ENCODE peak calls at places on chromosome 19, in four cellular contexts. K is A549, Z is GM12878, L is HepG2. P is an unnamed sample.

GRCh38 chr19:49113762-49114629 is at the start of gene LIN7B:
- DNase-seq in Z (no peak), L (peak), K (peak), P (peak)

GRCh38 chr19:17686027-17686511 is 2.1 kb downstream of the UNC13A start:
- DNase-seq in Z (no peak), L (no peak), K (no peak), P (peak)

GRCh38 chr19:53660584-53660983 is 28.8 kb downstream of the DPRX start:
- DNase-seq in L (no peak), Z (no peak), K (no peak), P (no peak)

GRCh38 chr19:50173144-50173543 is 10.1 kb upstream of the IZUMO2 start:
- DNase-seq in L (no peak), K (no peak), Z (peak), P (no peak)

GRCh38 chr19:48713041-48713863 is 6.3 kb downstream of the MAMSTR start:
- DNase-seq in K (peak), Z (no peak), L (no peak), P (peak)

GRCh38 chr19:50224986-50225747 is 21.7 kb downstream of the MYH14 start:
- DNase-seq in Z (no peak), L (no peak), K (no peak), P (no peak)

GRCh38 chr19:18648971-18649310 is 12.1 kb downstream of the KLHL26 start:
- DNase-seq in L (no peak), K (no peak), Z (no peak), P (no peak)

GRCh38 chr19:38788478-38789243 is at the start of gene LGALS7B:
- DNase-seq in Z (no peak), L (no peak), K (no peak), P (peak)

GRCh38 chr19:16259385-16260159 is 61.9 kb downstream of the AP1M1 start:
- DNase-seq in K (no peak), L (no peak), Z (peak), P (no peak)

GRCh38 chr19:17829855-17830566 is 8.7 kb upstream of the INSL3 start:
- DNase-seq in K (peak), L (no peak), Z (no peak), P (peak)

GRCh38 chr19:58556633-58557252 is 1.7 kb downstream of the UBE2M start:
- DNase-seq in K (no peak), L (no peak), Z (no peak), P (no peak)

GRCh38 chr19:4971424-4971793 is 2.5 kb downstream of the KDM4B start:
- DNase-seq in L (peak), K (no peak), Z (no peak), P (peak)

GRCh38 chr19:56951672-56952071 is 111.1 kb upstream of the PEG3 start:
- DNase-seq in K (no peak), L (no peak), Z (no peak), P (no peak)

GRCh38 chr19:42313096-42313839 is at the start of gene TMEM145:
- DNase-seq in L (no peak), K (peak), Z (no peak), P (peak)
- H3K4me3 ChIP-seq in L (peak), K (peak), Z (peak), P (peak)

GRCh38 chr19:46860846-46861690 is at the start of gene ARHGAP35:
- DNase-seq in K (peak), Z (no peak), L (no peak), P (peak)

GRCh38 chr19:46861691-46862503 is 1.1 kb downstream of the ARHGAP35 start:
- DNase-seq in L (no peak), Z (no peak), K (no peak), P (peak)

GRCh38 chr19:46862504-46862835 is 1.7 kb downstream of the ARHGAP35 start:
- DNase-seq in Z (no peak), K (no peak), L (no peak), P (no peak)

GRCh38 chr19:46859637-46860124 is 1.1 kb upstream of the ARHGAP35 start:
- DNase-seq in Z (no peak), K (peak), L (peak), P (no peak)

DNA sequence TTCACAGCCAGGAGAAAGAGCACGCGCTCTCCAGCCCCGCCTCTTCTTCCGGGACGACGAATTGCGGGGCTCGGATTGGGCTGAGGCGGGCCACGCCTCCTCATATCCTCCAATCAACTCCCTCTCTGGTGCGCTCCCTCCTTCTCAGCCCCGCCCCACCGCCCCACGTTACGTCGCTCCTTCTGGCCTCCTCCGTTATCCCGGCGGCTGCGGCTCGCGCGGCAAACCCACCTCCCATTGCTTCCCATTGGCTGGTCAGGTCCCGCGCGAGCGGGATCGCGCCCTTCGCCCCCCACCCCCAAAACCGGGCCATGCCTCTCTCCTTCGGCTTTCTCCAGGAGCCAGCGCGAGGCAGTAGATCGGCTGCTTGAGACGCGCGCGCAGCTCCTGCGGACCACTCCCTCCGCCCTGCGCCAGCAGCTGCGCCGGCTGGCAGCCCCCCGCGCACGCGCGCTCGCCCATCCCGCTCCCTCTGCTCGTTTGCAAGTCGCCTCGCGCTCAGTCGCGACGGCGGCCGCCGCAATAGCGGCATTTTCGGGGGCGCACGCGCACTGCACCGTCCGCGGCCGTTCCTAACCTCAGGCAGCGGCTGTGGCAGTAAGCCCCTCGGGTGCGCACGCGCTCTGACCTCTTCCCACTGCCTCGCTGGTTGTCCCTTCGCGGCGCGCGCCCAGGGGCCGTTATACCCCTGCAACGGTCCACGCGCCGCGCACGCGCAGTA is 512 bp upstream of the ARHGAP35 start:
- DNase-seq in Z (peak), K (peak), L (peak), P (peak)
- TF ChIP-seq JUNB in Z (no peak), K (no peak), L (peak), P (no peak)

GRCh38 chr19:6528544-6529121 is 2.2 kb upstream of the TNFSF9 start:
- DNase-seq in Z (no peak), L (peak), K (no peak), P (peak)
- H3K4me2 ChIP-seq in Z (peak), L (peak), K (no peak), P (peak)

DNA sequence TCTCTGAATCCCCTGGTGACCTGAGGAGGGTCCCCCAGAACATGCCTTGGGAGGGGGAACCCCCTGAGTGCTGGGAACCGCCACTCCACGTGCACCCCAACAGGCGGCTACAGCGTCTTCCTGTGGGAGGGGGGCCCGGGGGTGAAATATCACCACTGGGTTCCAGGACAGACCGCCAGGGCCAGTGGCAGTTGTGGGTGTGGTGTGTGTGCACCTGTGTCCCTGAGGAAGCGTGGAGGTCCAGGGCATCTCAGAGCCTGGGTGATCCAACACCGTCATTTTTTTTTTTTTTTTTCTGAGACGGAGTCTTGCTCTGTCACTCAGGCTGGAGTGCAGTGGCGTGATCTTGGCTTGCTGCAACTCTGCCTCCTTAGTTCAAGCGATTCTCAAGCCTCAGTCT is 4.2 kb downstream of the ADGRE5 start:
- DNase-seq in Z (no peak), K (no peak), L (no peak), P (no peak)
- H3K4me3 ChIP-seq in Z (peak), K (no peak), L (no peak), P (no peak)

GRCh38 chr19:29119582-29119981 is 93.4 kb downstream of the UQCRFS1 start:
- DNase-seq in K (no peak), L (no peak), Z (no peak), P (peak)
- TF ChIP-seq JUNB in K (no peak), L (no peak), Z (no peak), P (no peak)

GRCh38 chr19:639251-640155 is at the start of gene FGF22:
- DNase-seq in Z (no peak), L (peak), K (peak), P (peak)

GRCh38 chr19:641702-642101 is 2.0 kb downstream of the FGF22 start:
- DNase-seq in Z (no peak), K (no peak), L (no peak), P (no peak)

GRCh38 chr19:640606-641170 is 1.0 kb downstream of the FGF22 start:
- DNase-seq in K (no peak), Z (no peak), L (no peak), P (no peak)

GRCh38 chr19:638901-639250 is 803 bp upstream of the FGF22 start:
- DNase-seq in L (no peak), K (no peak), Z (no peak), P (no peak)

GRCh38 chr19:640156-640548 is 473 bp downstream of the FGF22 start:
- DNase-seq in K (no peak), Z (no peak), L (no peak), P (no peak)
- H3K4me2 ChIP-seq in K (peak), Z (peak), L (no peak), P (peak)

DNA sequence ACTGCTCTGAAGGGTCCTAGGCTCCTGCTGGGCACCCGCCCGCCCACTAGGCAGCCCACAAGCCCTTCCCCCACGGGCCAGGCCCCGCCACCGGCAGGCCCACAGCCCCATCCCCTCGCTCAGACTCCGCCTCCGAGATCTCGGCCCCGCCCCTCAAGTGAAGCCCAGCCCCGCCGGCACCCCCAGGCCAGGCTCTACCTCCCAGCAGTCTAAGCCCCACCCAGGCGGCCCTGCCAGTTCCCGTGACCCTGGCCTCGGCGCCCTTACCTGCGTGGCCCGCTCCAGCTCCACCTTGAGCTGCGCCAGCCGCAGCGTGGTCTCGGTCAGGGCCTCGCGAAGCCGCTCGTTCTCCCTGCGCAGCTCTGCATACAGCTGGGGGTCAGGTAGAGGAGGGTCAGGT is 16.3 kb downstream of the EPS8L1 start:
- DNase-seq in Z (no peak), L (no peak), K (no peak), P (peak)
- H3K4me3 ChIP-seq in Z (no peak), L (no peak), K (no peak), P (peak)

GRCh38 chr19:21483589-21484170 is 21.7 kb upstream of the ZNF429 start:
- DNase-seq in K (no peak), L (no peak), Z (no peak), P (peak)
- TF ChIP-seq JUNB in K (no peak), L (no peak), Z (no peak), P (no peak)